ENCODE peak calls at places on chromosomes 11 and 22, in four cellular contexts. U, B, W and V are unnamed samples. For H3K4me1, the result is how much of the 10 kb centered on the place peaks cover.

GRCh38 chr11:76119032-76119431 is 87.3 kb downstream of the WNT11 start:
- DNase-seq in U (no peak), B (no peak), W (no peak), V (no peak)

GRCh38 chr11:113161671-113162589 is 152.5 kb upstream of the TTC12 start:
- DNase-seq in U (no peak), B (no peak), W (peak), V (no peak)

GRCh38 chr11:405976-406795 is 8.6 kb downstream of the SIGIRR start:
- DNase-seq in U (no peak), B (no peak), W (no peak), V (peak)

GRCh38 chr11:114587398-114587953 is 8.1 kb downstream of the NXPE4 start:
- DNase-seq in U (no peak), B (no peak), W (no peak), V (no peak)

GRCh38 chr22:42074153-42074750 is at the start of gene PHETA2:
- DNase-seq in U (no peak), B (peak), W (peak), V (peak)

GRCh38 chr11:64355078-64355940 is 3.7 kb upstream of the RPS6KA4 start:
- DNase-seq in U (peak), B (peak), W (peak), V (peak)

GRCh38 chr22:25663654-25664053 is 78.3 kb upstream of the MYO18B start:
- DNase-seq in U (no peak), B (no peak), W (no peak), V (no peak)

GRCh38 chr11:96708469-96708868 is 318.7 kb downstream of the JRKL start:
- DNase-seq in U (no peak), B (no peak), W (no peak), V (no peak)

GRCh38 chr11:111974451-111974850 is 37.3 kb downstream of the DIXDC1 start:
- DNase-seq in U (no peak), B (no peak), W (no peak), V (no peak)

DNA sequence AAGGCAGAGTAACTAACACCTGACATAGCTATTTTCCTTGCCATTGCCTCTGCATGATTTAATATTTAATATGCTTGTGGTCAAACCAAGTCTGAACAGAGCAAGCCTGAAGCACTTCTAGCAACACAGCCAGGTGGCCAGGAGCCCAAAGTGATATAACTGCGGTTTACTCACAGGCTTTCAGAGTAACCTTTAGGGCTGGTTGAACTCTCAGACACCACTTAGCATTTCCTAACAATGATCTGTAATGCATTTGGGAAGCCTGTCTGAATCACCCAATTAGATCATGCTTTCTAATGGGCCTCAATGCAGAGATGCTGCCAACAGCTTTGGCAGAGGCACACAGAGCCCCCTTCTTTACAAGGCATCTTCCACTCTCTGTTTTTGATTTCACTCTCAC is 96.1 kb downstream of the FDX1 start:
- DNase-seq in U (peak), B (peak), W (peak), V (no peak)
- H3K27ac ChIP-seq in U (no peak), B (peak), W (no peak), V (peak)

DNA sequence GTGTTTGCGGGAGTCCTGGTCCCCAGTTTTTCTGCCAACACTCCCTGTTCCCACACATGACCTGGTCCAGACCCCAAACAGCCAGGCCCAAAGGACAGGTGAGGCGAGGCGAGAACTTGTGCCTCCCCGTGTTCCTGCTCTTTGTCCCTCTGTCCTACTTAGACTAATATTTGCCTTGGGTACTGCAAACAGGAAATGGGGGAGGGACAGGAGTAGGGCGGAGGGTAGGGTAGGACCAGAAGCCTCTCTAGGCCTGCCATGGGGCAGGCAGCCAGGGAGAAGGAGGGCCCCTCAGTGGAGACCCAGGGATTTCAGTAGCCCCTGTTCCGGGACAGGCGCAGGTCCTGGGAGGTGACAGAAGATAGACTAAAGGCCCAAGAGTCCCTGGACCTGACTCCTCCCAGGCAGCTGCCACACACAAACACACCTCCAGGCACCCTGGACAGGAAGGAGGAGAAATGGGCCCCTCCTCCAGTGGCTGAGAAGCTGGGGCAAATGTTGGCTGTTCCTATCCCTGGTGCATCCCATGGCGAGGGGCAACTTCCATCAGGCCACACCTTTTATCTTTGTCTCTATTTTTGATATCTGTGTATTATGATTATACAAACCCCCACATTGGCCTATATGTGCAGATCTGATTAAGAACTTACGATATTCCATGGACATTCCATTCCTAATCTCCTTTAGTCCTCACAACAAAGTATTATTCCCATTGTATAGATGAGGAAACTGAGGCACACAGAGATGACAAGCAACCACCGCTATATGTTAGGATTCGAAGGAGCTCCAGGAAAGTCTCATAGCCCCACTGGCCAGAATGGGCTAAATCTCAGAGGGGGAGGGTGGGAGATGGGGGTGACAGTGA is 626 bp upstream of the F2 start:
- DNase-seq in U (no peak), B (no peak), W (peak), V (no peak)
- TF ChIP-seq POLR2A in U (no peak), B (no peak), W (no peak), V (no peak)

GRCh38 chr22:39149915-39150847 is 2.3 kb downstream of the CBX7 start:
- DNase-seq in U (peak), B (no peak), W (no peak), V (no peak)
- H3K4me1 ChIP-seq in U (half or more), B (under half), W (half or more), V (half or more)

GRCh38 chr11:69985654-69986420 is 92.3 kb upstream of the ANO1 start:
- DNase-seq in U (no peak), B (no peak), W (peak), V (no peak)

GRCh38 chr11:69983897-69984438 is 94.1 kb upstream of the ANO1 start:
- DNase-seq in U (no peak), B (no peak), W (no peak), V (no peak)

GRCh38 chr11:69985331-69985653 is 92.8 kb upstream of the ANO1 start:
- DNase-seq in U (no peak), B (no peak), W (no peak), V (no peak)

GRCh38 chr11:69983571-69983877 is 94.6 kb upstream of the ANO1 start:
- DNase-seq in U (no peak), B (no peak), W (no peak), V (peak)

DNA sequence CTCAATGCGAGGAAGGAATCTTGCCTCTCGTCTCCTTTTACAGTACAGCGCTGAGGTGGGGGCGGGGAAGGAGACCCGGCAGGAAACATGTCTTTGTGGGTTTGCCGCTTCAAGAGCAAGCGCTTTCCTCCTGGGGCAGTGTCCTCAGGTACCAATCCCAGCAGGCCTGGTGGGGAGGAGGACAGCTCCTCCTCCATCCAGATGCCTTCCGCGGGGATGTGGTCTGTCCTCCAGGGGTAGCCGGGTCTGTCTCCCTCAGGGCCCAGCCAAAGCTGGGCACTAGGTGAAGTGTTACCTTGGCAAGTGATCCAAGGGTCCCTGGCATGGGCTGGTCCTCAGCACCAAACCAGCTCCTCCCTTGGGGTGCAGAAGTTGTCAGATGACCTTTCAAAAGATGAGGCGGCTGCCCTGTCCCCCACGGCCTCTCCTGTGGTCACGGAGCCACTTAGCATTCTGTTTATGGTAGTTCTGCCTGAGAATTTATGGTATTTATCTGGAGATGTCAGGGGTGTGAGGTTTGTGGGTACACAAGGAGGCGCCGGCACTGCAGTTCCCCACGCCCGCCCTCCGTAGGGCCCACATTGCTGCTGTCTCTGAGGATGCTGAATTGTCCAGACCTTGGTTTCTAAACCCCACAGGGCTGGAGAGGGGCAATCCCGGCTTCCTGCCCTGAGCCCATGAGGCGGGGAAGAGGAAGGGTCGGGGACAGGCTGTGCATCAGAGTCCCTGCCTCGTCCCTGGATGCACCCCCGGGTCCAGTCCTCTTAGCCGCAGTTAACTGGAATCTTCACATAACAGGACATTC is 93.5 kb upstream of the ANO1 start:
- DNase-seq in U (no peak), B (no peak), W (no peak), V (peak)
- H3K27ac ChIP-seq in U (no peak), B (no peak), W (no peak), V (no peak)

DNA sequence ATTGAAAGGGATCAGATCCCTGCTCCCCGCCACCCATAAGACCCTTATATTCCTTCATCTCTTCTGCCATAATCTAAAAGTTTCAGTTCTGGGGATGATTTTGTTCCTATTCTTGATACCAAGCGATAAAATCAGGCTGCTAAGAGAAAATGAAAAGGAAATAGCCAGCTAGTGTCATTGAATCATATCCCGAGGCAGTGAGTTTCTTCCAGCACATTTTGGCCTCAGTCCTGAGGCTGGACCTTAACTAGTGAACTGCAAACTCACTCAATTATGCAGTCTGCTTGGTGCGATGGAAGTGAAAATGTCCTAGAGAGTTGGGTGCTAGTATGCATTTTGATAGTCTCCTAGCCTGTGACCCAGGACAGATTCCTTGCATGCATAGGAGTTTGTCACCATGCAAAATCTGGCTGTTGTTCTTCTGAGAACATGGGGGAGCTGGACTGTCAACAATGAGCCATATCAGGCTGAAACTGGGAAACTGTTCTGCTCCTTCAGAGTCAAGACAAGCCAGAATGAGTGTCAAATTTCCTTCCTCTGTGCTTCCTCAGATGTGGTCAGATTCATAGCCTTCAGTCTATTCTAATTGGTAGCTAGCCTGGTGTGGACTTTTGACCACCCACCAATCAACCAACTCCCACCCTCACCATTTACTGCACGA is 102.9 kb downstream of the CCDC81 start:
- DNase-seq in U (no peak), B (peak), W (no peak), V (no peak)
- TF ChIP-seq POLR2A in U (no peak), B (no peak), W (no peak), V (no peak)

GRCh38 chr11:12243511-12243910 is 133.1 kb downstream of the MICAL2 start:
- DNase-seq in U (no peak), B (no peak), W (peak), V (no peak)
- H3K4me1 ChIP-seq in U (under half), B (under half), W (half or more), V (under half)

DNA sequence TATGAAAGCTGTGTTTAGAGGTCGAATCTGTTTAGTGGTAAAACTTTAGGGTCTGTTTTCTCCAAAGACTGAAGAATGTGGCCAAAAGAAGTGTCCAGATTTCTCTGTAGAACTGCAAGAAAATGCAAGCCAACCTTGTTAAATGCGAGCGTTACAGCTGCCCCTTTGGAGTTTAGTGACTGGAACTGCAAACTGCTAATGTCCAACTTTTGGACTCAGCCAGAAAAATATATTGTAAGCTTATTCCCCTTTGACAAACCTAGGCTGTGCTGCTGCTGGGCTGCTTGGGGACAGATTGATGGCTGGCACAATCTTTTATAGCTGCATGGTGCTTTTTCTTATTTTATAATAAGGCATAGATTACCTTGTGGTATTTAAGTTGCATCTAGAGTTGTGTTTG is 3.9 kb downstream of the TEAD1 start:
- DNase-seq in U (no peak), B (no peak), W (no peak), V (no peak)
- H3K27ac ChIP-seq in U (peak), B (peak), W (no peak), V (peak)